ENCODE peak calls at places on chromosomes 7 and 10, in seven cellular contexts. One of them, this sample, is unnamed.

GRCh38 chr10:124911124-124912051 is 30.5 kb upstream of the ZRANB1 start:
- DNase-seq in A549: no peak
- DNase-seq in cardiac muscle cell: peak; percentile 83
- DNase-seq in IMR-90: peak; percentile 67
- DNase-seq in PC-3: no peak
- DNase-seq in H1: no peak
- DNase-seq in left ventricle myocardium inferior: no peak
- DNase-seq in this sample: peak; percentile 36

GRCh38 chr10:71085689-71086438 is 126.5 kb upstream of the UNC5B start:
- DNase-seq in A549: no peak
- DNase-seq in cardiac muscle cell: no peak
- DNase-seq in IMR-90: no peak
- DNase-seq in PC-3: no peak
- DNase-seq in H1: no peak
- DNase-seq in left ventricle myocardium inferior: no peak
- DNase-seq in this sample: peak; percentile 10

GRCh38 chr7:157113607-157114006 is 25.1 kb upstream of the UBE3C start:
- DNase-seq in A549: no peak
- DNase-seq in cardiac muscle cell: no peak
- DNase-seq in IMR-90: no peak
- DNase-seq in PC-3: no peak
- DNase-seq in H1: no peak
- DNase-seq in left ventricle myocardium inferior: no peak
- DNase-seq in this sample: no peak

GRCh38 chr7:1283337-1283736 is 50.7 kb downstream of the UNCX start:
- DNase-seq in A549: no peak
- DNase-seq in cardiac muscle cell: no peak
- DNase-seq in IMR-90: no peak
- DNase-seq in PC-3: no peak
- DNase-seq in H1: no peak
- DNase-seq in left ventricle myocardium inferior: no peak
- DNase-seq in this sample: no peak

GRCh38 chr10:103917326-103918052 is 495 bp downstream of the STN1 start:
- DNase-seq in A549: peak; percentile 68
- DNase-seq in cardiac muscle cell: no peak
- DNase-seq in IMR-90: peak; percentile 46
- DNase-seq in PC-3: no peak
- DNase-seq in H1: no peak
- DNase-seq in left ventricle myocardium inferior: peak; percentile 56
- DNase-seq in this sample: peak; percentile 56

GRCh38 chr10:20598590-20598989 is 298.5 kb downstream of the NEBL start:
- DNase-seq in A549: peak; percentile 43
- DNase-seq in cardiac muscle cell: peak; percentile 77
- DNase-seq in IMR-90: peak; percentile 51
- DNase-seq in PC-3: peak; percentile 52
- DNase-seq in H1: peak; percentile 31
- DNase-seq in left ventricle myocardium inferior: peak; percentile 60
- DNase-seq in this sample: peak; percentile 49

GRCh38 chr10:88193018-88193417 is 329.6 kb downstream of the PTEN start:
- DNase-seq in A549: no peak
- DNase-seq in cardiac muscle cell: no peak
- DNase-seq in IMR-90: no peak
- DNase-seq in PC-3: no peak
- DNase-seq in H1: no peak
- DNase-seq in left ventricle myocardium inferior: no peak
- DNase-seq in this sample: no peak

GRCh38 chr10:26454891-26455290 is 16.8 kb downstream of the APBB1IP start:
- DNase-seq in A549: no peak
- DNase-seq in cardiac muscle cell: no peak
- DNase-seq in IMR-90: no peak
- DNase-seq in PC-3: no peak
- DNase-seq in H1: no peak
- DNase-seq in left ventricle myocardium inferior: no peak
- DNase-seq in this sample: no peak

GRCh38 chr7:37912756-37913155 is 3.9 kb downstream of the SFRP4 start:
- DNase-seq in A549: no peak
- DNase-seq in cardiac muscle cell: no peak
- DNase-seq in IMR-90: no peak
- DNase-seq in PC-3: no peak
- DNase-seq in H1: no peak
- DNase-seq in left ventricle myocardium inferior: no peak
- DNase-seq in this sample: no peak

GRCh38 chr10:16477757-16478156 is 40.9 kb downstream of the PTER start:
- DNase-seq in A549: no peak
- DNase-seq in cardiac muscle cell: no peak
- DNase-seq in IMR-90: no peak
- DNase-seq in PC-3: no peak
- DNase-seq in H1: no peak
- DNase-seq in left ventricle myocardium inferior: no peak
- DNase-seq in this sample: no peak

GRCh38 chr10:70477661-70478162 is 855 bp upstream of the PALD1 start:
- DNase-seq in A549: peak; percentile 50
- DNase-seq in cardiac muscle cell: peak; percentile 28
- DNase-seq in IMR-90: peak; percentile 18
- DNase-seq in PC-3: peak; percentile 85
- DNase-seq in H1: no peak
- DNase-seq in left ventricle myocardium inferior: no peak
- DNase-seq in this sample: peak; percentile 56

DNA sequence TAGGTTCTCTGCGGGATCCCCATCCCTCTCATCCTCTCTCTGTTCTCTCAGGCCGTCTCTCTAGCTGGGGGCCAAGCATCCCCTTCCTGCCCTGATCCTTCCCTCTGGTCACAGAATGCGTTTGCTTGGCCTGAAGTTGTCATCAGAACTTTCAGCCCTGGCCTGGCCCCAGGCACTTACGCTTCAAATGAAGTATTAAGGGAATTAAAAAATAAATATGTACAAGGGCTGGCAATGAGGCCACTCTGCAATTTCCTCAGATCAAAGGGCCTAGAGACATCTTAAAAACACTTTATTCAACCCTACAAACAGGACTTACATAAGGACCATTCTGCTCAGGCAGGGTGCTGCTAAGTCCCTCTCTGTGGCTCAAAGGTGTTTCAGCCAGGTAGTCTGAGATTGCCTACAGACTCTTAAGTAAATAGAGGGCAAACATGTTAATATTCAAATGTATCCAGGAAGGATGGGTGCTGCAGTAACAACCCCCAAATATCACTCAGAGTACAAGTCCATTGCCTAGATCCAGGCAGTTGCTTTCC is 16.0 kb downstream of the SFTPD start:
- DNase-seq in A549: no peak
- DNase-seq in cardiac muscle cell: no peak
- DNase-seq in IMR-90: no peak
- DNase-seq in PC-3: no peak
- DNase-seq in H1: no peak
- DNase-seq in left ventricle myocardium inferior: no peak
- DNase-seq in this sample: no peak
- H3K27ac ChIP-seq in A549: no peak overlapping the region
- H3K27ac ChIP-seq in cardiac muscle cell: no peak overlapping the region
- H3K27ac ChIP-seq in IMR-90: no peak overlapping the region
- H3K27ac ChIP-seq in PC-3: no peak overlapping the region
- H3K27ac ChIP-seq in H1: no peak overlapping the region
- H3K27ac ChIP-seq in left ventricle myocardium inferior: no peak overlapping the region
- H3K27ac ChIP-seq in this sample: no peak overlapping the region

GRCh38 chr7:24718977-24719491 is 38.2 kb downstream of the GSDME start:
- DNase-seq in A549: no peak
- DNase-seq in cardiac muscle cell: no peak
- DNase-seq in IMR-90: no peak
- DNase-seq in PC-3: no peak
- DNase-seq in H1: no peak
- DNase-seq in left ventricle myocardium inferior: no peak
- DNase-seq in this sample: no peak
- H3K27ac ChIP-seq in A549: no peak overlapping the region
- H3K27ac ChIP-seq in cardiac muscle cell: no peak overlapping the region
- H3K27ac ChIP-seq in IMR-90: no peak overlapping the region
- H3K27ac ChIP-seq in PC-3: no peak overlapping the region
- H3K27ac ChIP-seq in H1: no peak overlapping the region
- H3K27ac ChIP-seq in left ventricle myocardium inferior: no peak overlapping the region
- H3K27ac ChIP-seq in this sample: no peak overlapping the region

DNA sequence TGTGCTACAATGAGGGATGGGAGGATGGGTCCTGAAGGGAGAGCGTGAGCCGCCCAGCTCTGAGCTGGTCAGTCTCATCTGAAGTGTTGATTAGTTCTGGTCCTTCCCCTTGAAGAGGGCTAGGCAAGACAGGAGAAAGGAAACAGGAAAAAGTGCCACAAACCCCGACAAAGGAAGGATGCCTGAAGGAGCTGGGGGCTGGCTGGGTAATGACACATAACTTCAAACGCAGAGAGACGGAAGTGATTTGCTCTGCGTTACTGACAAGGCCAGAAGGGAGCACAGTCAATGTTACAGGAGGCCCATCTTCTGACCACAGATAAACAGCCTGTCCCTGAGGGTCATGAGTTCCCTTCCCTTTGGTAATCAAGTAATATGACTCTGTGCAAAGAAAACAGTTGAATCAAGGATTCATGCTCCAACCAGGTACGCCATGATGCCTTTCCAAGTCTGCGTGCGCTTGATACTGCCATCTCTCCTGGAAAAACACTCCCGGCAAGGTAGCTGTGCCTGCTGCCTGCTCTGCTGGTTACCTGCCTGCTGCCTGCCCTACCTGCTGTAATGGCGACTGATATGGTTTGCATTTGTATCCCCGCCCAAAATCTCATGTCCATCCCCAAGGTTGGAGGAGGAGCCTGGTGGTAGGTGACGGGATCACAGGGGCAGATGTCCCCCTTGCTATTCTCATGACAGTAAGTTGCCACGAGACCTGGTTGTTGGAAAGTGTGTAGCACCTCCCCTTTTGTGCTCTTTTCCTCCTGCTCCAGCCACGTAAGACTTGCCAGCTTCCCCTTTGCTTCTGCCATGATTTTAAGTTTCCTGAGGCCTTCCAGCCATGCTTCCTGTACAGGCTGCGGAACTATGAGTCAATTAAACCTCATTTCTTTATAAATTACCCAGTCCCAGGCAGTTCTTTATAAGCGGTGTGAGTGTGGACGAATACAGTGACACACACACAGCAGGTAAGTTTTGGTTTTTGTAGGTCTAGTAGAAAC is 57.9 kb downstream of the GRB10 start:
- DNase-seq in A549: no peak
- DNase-seq in cardiac muscle cell: no peak
- DNase-seq in IMR-90: no peak
- DNase-seq in PC-3: no peak
- DNase-seq in H1: no peak
- DNase-seq in left ventricle myocardium inferior: no peak
- DNase-seq in this sample: no peak
- H3K27ac ChIP-seq in A549: no peak overlapping the region
- H3K27ac ChIP-seq in cardiac muscle cell: peak overlapping the region; percentile 30
- H3K27ac ChIP-seq in IMR-90: no peak overlapping the region
- H3K27ac ChIP-seq in PC-3: no peak overlapping the region
- H3K27ac ChIP-seq in H1: no peak overlapping the region
- H3K27ac ChIP-seq in left ventricle myocardium inferior: no peak overlapping the region
- H3K27ac ChIP-seq in this sample: no peak overlapping the region

DNA sequence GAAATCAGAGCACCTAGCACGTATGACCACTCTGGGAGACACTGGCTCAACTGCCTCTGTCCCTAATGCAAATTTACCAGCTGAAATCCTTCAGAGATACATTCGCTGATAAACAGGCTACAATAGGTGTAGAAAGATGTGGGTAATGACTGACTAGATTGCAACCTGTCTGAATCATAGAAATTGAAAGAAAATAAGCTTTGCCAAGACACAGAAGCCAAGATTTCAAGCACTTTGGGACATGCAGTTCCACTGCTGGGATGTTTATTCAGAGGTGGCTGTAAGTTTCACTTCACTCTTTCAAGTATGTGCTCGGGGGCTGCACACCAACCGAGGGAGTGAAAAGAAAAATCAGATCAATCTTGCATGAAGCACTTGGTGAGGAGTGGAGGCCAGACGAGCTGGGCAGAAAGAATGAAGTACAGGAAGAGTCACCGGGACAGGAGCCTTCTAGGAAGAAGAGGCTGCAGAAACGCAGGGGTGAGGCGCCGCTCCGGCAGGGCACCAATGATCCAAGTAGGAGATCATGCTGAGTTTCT is 276.7 kb downstream of the PARD3 start:
- DNase-seq in A549: peak; percentile 45
- DNase-seq in cardiac muscle cell: no peak
- DNase-seq in IMR-90: no peak
- DNase-seq in PC-3: no peak
- DNase-seq in H1: no peak
- DNase-seq in left ventricle myocardium inferior: no peak
- DNase-seq in this sample: peak; percentile 32
- H3K27ac ChIP-seq in A549: peak overlapping the region; percentile 81
- H3K27ac ChIP-seq in cardiac muscle cell: peak overlapping the region; percentile 19
- H3K27ac ChIP-seq in IMR-90: no peak overlapping the region
- H3K27ac ChIP-seq in PC-3: no peak overlapping the region
- H3K27ac ChIP-seq in H1: no peak overlapping the region
- H3K27ac ChIP-seq in left ventricle myocardium inferior: peak overlapping the region; percentile 2
- H3K27ac ChIP-seq in this sample: no peak overlapping the region

GRCh38 chr7:116525298-116525912 is 569 bp downstream of the CAV1 start:
- DNase-seq in A549: peak; percentile 45
- DNase-seq in cardiac muscle cell: peak; percentile 36
- DNase-seq in IMR-90: no peak
- DNase-seq in PC-3: peak; percentile 44
- DNase-seq in H1: no peak
- DNase-seq in left ventricle myocardium inferior: peak; percentile 63
- DNase-seq in this sample: peak; percentile 28
- H3K27ac ChIP-seq in A549: peak overlapping the region; percentile 99
- H3K27ac ChIP-seq in cardiac muscle cell: no peak overlapping the region
- H3K27ac ChIP-seq in IMR-90: peak overlapping the region; percentile 95
- H3K27ac ChIP-seq in PC-3: peak overlapping the region; percentile 74
- H3K27ac ChIP-seq in H1: no peak overlapping the region
- H3K27ac ChIP-seq in left ventricle myocardium inferior: peak overlapping the region; percentile 98
- H3K27ac ChIP-seq in this sample: peak overlapping the region; percentile 82

GRCh38 chr7:133888061-133888930 is 238.8 kb upstream of the LRGUK start:
- DNase-seq in A549: no peak
- DNase-seq in cardiac muscle cell: no peak
- DNase-seq in IMR-90: no peak
- DNase-seq in PC-3: no peak
- DNase-seq in H1: no peak
- DNase-seq in left ventricle myocardium inferior: no peak
- DNase-seq in this sample: no peak
- H3K27ac ChIP-seq in A549: no peak overlapping the region
- H3K27ac ChIP-seq in cardiac muscle cell: no peak overlapping the region
- H3K27ac ChIP-seq in IMR-90: no peak overlapping the region
- H3K27ac ChIP-seq in PC-3: no peak overlapping the region
- H3K27ac ChIP-seq in H1: no peak overlapping the region
- H3K27ac ChIP-seq in left ventricle myocardium inferior: no peak overlapping the region
- H3K27ac ChIP-seq in this sample: no peak overlapping the region